ENCODE peak calls at places on chromosomes 4 and X, in nine cellular contexts. W is HFF-Myc, B is fibroblast of pulmonary artery, Q is kidney, J is K562, I is heart left ventricle, L is osteoblast, C is left ventricle myocardium inferior, P is sigmoid colon. H is an unnamed sample.

GRCh38 chr4:26237916-26238315 is 82.9 kb upstream of the RBPJ start:
- DNase-seq in L (no peak), Q (no peak), B (no peak), I (no peak), P (no peak), J (no peak), W (no peak), C (no peak), H (no peak)

GRCh38 chr4:67886281-67886680 is 2.5 kb upstream of the TMPRSS11D start:
- DNase-seq in L (no peak), J (no peak), C (no peak), B (peak), Q (no peak), P (no peak), I (no peak), W (peak), H (peak)

GRCh38 chrX:71913156-71913950 is 2.7 kb downstream of the NHSL2 start:
- DNase-seq in I (no peak), C (no peak), Q (no peak), L (no peak), W (no peak), B (no peak), P (no peak), J (no peak), H (no peak)

GRCh38 chr4:119628281-119629141 is at the start of gene PDE5A:
- DNase-seq in I (peak), W (no peak), P (peak), J (peak), B (peak), L (peak), Q (peak), C (peak), H (peak)

GRCh38 chrX:49212209-49212608 is 12.2 kb upstream of the SYP start:
- DNase-seq in J (no peak), C (no peak), B (no peak), P (no peak), L (no peak), I (no peak), W (no peak), Q (no peak), H (no peak)

GRCh38 chr4:83022724-83023427 is 12.1 kb upstream of the COPS4 start:
- DNase-seq in W (no peak), B (peak), Q (no peak), P (no peak), J (no peak), I (no peak), C (no peak), L (peak), H (peak)

GRCh38 chrX:107447642-107448041 is 1.8 kb upstream of the FRMPD3 start:
- DNase-seq in W (no peak), I (no peak), C (no peak), L (peak), Q (no peak), J (no peak), P (no peak), B (no peak), H (no peak)

GRCh38 chr4:134812611-134813010 is 611.0 kb upstream of the PABPC4L start:
- DNase-seq in P (no peak), J (no peak), Q (no peak), I (no peak), B (no peak), W (no peak), C (no peak), L (no peak), H (no peak)

GRCh38 chrX:103215037-103215767 is at the start of gene BEX4:
- DNase-seq in J (peak), Q (peak), W (peak), L (peak), C (peak), I (peak), P (peak), B (peak), H (peak)

GRCh38 chrX:124619710-124620109 is 273.3 kb downstream of the SH2D1A start:
- DNase-seq in B (no peak), W (no peak), P (no peak), I (no peak), Q (no peak), J (no peak), L (no peak), C (no peak), H (no peak)

GRCh38 chr4:35793766-35794165 is 450.5 kb downstream of the ARAP2 start:
- DNase-seq in J (no peak), L (no peak), B (no peak), I (no peak), P (no peak), W (no peak), Q (no peak), C (no peak), H (no peak)

GRCh38 chr4:3514806-3515421 is 17.3 kb downstream of the LRPAP1 start:
- DNase-seq in B (no peak), Q (peak), C (peak), W (no peak), L (peak), J (no peak), I (no peak), P (no peak), H (no peak)
- TF ChIP-seq CTCF in B (peak), Q (no peak), C (peak), W (peak), L (no peak), J (peak), I (peak), P (no peak), H (peak)

GRCh38 chrX:120001787-120002186 is 58.2 kb upstream of the NKAP start:
- DNase-seq in P (no peak), C (no peak), W (no peak), Q (no peak), I (no peak), B (no peak), J (no peak), L (no peak), H (no peak)
- H3K4me3 ChIP-seq in P (no peak), C (no peak), W (no peak), Q (no peak), I (no peak), B (no peak), J (no peak), L (no peak), H (no peak)

GRCh38 chr4:123997736-123998449 is 601.3 kb downstream of the SPRY1 start:
- DNase-seq in L (no peak), P (no peak), I (no peak), B (no peak), J (no peak), W (no peak), Q (no peak), C (no peak), H (no peak)

GRCh38 chr4:124000233-124000632 is 603.6 kb downstream of the SPRY1 start:
- DNase-seq in I (no peak), W (no peak), J (no peak), P (no peak), C (no peak), B (no peak), L (no peak), Q (no peak), H (no peak)

GRCh38 chr4:123994917-123995316 is 598.3 kb downstream of the SPRY1 start:
- DNase-seq in W (no peak), B (no peak), C (no peak), P (no peak), L (no peak), I (no peak), Q (no peak), J (no peak), H (no peak)

GRCh38 chr4:123995939-123996338 is 599.3 kb downstream of the SPRY1 start:
- DNase-seq in C (no peak), B (peak), J (no peak), Q (no peak), I (no peak), W (no peak), P (no peak), L (no peak), H (peak)

GRCh38 chr4:123997116-123997515 is 600.5 kb downstream of the SPRY1 start:
- DNase-seq in L (peak), W (no peak), P (no peak), I (no peak), C (no peak), J (no peak), B (no peak), Q (no peak), H (peak)
- TF ChIP-seq CTCF in L (peak), W (peak), P (no peak), I (no peak), C (peak), J (no peak), B (no peak), Q (no peak), H (peak)

GRCh38 chrX:1551959-1552546 is 15.1 kb upstream of the P2RY8 start:
- DNase-seq in W (no peak), Q (no peak), P (no peak), C (no peak), L (no peak), I (no peak), B (no peak), J (no peak), H (no peak)

GRCh38 chrX:1555370-1555769 is 18.4 kb upstream of the P2RY8 start:
- DNase-seq in W (no peak), Q (no peak), B (no peak), C (no peak), L (no peak), J (no peak), I (no peak), P (peak), H (no peak)

GRCh38 chrX:1558761-1559468 is 21.9 kb upstream of the P2RY8 start:
- DNase-seq in J (no peak), B (peak), I (no peak), P (peak), Q (no peak), W (no peak), L (no peak), C (no peak), H (no peak)

DNA sequence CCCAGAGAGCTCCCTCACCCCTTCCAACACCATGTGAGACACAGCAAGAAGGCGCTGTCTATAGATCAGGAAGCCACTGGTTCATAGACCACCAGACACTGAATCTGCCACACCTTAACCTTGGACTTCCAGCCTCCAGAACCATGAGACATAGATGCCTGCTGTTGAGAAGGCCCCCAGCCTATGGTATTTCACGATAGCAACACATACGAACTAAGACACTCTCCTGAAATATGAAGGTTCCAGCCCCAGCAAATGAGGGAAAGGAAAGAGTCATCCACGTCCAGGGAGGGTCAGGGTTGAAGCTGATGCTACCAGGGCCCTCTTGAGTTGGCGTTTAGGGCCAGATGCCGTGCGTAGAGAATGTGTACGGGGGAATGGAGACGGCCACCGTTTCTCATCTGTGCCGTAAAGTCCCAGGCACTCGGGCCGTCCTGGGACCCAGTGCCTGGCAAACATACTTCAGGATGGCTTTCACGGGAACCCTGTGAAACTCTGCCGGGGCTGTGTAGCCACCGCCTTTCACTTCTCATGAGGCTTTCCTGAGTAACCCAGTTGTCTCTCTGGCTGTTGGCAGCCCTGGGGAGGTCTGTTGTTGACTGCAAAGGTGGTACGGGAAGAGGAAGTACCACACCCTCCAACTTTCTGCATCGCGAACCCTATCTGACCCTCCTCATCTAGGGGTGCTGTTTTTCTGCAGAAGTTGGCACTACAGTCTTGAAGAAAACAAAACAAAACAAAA is 17.7 kb upstream of the P2RY8 start:
- DNase-seq in J (no peak), C (no peak), Q (no peak), W (no peak), L (no peak), B (no peak), I (no peak), P (peak), H (no peak)
- H3K4me3 ChIP-seq in J (no peak), C (no peak), Q (no peak), W (no peak), L (no peak), B (no peak), I (no peak), P (no peak), H (no peak)

GRCh38 chrX:76420237-76420636 is 7.3 kb upstream of the MAGEE1 start:
- DNase-seq in L (no peak), C (no peak), B (no peak), I (no peak), W (no peak), J (no peak), Q (no peak), P (no peak), H (no peak)
- TF ChIP-seq CTCF in L (peak), C (peak), B (peak), I (no peak), W (no peak), J (no peak), Q (no peak), P (no peak), H (peak)

DNA sequence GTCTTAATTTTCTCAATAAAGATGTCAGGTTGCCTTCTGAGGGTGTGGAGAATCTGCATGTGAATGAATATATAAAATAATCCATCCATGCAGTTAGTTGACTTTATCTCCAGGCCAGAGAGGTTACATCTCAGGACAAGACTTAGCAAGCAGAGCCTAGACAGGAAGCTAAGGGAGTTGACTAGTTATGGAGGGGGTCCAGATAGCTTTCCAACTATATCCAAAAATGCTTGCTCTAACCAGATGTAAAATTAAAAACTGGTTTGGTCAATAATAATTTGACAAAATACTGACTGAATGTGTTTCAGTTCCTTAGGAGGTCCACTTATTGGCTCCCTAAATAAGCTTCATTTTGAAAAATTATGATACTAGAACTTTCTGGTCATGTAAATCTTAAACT is 101.4 kb downstream of the PAPSS1 start:
- DNase-seq in P (no peak), B (no peak), L (no peak), I (no peak), J (no peak), C (no peak), Q (no peak), W (no peak), H (peak)
- H3K4me3 ChIP-seq in P (no peak), B (no peak), L (no peak), I (no peak), J (no peak), C (no peak), Q (no peak), W (no peak), H (no peak)

GRCh38 chr4:156575430-156576073 is 396.0 kb downstream of the PDGFC start:
- DNase-seq in W (no peak), B (peak), L (no peak), P (no peak), I (no peak), C (no peak), J (no peak), Q (no peak), H (peak)
- TF ChIP-seq CTCF in W (no peak), B (no peak), L (peak), P (no peak), I (no peak), C (no peak), J (no peak), Q (no peak), H (peak)

H was measured in astrocyte of the spinal cord.